ENCODE peak calls at places on chromosomes 3 and 15, in nine cellular contexts. One of them, this sample, is unnamed.

GRCh38 chr3:47617061-47618010 is 38.7 kb upstream of the CSPG5 start:
- DNase-seq in ureter: no peak
- DNase-seq in SHP77: no peak
- DNase-seq in left ventricle myocardium superior: no peak
- DNase-seq in NCI-H1105 treated with DMSO at 0.1 percent for 48 hours: no peak
- DNase-seq in activated effector memory CD4-positive, alpha-beta T cell treated with anti-CD3 and anti-CD28 coated beads, Interleukin-2, amount 50 U/mL, for 16 hours: no peak
- DNase-seq in AG08396: peak; percentile 7
- DNase-seq in activated CD8-positive, alpha-beta memory T cell treated with anti-CD3 and anti-CD28 coated beads for 24 hours: no peak
- DNase-seq in nephron progenitor cell: no peak
- DNase-seq in this sample: no peak

GRCh38 chr15:49904296-49904695 is 214.7 kb downstream of the ATP8B4 start:
- DNase-seq in ureter: no peak
- DNase-seq in SHP77: no peak
- DNase-seq in left ventricle myocardium superior: no peak
- DNase-seq in NCI-H1105 treated with DMSO at 0.1 percent for 48 hours: no peak
- DNase-seq in activated effector memory CD4-positive, alpha-beta T cell treated with anti-CD3 and anti-CD28 coated beads, Interleukin-2, amount 50 U/mL, for 16 hours: no peak
- DNase-seq in AG08396: no peak
- DNase-seq in activated CD8-positive, alpha-beta memory T cell treated with anti-CD3 and anti-CD28 coated beads for 24 hours: no peak
- DNase-seq in nephron progenitor cell: no peak
- DNase-seq in this sample: no peak

GRCh38 chr3:193149998-193150397 is 91.0 kb upstream of the PLAAT1 start:
- DNase-seq in ureter: no peak
- DNase-seq in SHP77: no peak
- DNase-seq in left ventricle myocardium superior: no peak
- DNase-seq in NCI-H1105 treated with DMSO at 0.1 percent for 48 hours: no peak
- DNase-seq in activated effector memory CD4-positive, alpha-beta T cell treated with anti-CD3 and anti-CD28 coated beads, Interleukin-2, amount 50 U/mL, for 16 hours: no peak
- DNase-seq in AG08396: no peak
- DNase-seq in activated CD8-positive, alpha-beta memory T cell treated with anti-CD3 and anti-CD28 coated beads for 24 hours: no peak
- DNase-seq in nephron progenitor cell: no peak
- DNase-seq in this sample: no peak

GRCh38 chr3:145219355-145220196 is 941.4 kb downstream of the PLOD2 start:
- DNase-seq in ureter: no peak
- DNase-seq in SHP77: no peak
- DNase-seq in left ventricle myocardium superior: no peak
- DNase-seq in NCI-H1105 treated with DMSO at 0.1 percent for 48 hours: peak; percentile 50
- DNase-seq in activated effector memory CD4-positive, alpha-beta T cell treated with anti-CD3 and anti-CD28 coated beads, Interleukin-2, amount 50 U/mL, for 16 hours: no peak
- DNase-seq in AG08396: no peak
- DNase-seq in activated CD8-positive, alpha-beta memory T cell treated with anti-CD3 and anti-CD28 coated beads for 24 hours: no peak
- DNase-seq in nephron progenitor cell: no peak
- DNase-seq in this sample: no peak

GRCh38 chr3:122245513-122246174 is 62.2 kb downstream of the CASR start:
- DNase-seq in ureter: no peak
- DNase-seq in SHP77: no peak
- DNase-seq in left ventricle myocardium superior: no peak
- DNase-seq in NCI-H1105 treated with DMSO at 0.1 percent for 48 hours: no peak
- DNase-seq in activated effector memory CD4-positive, alpha-beta T cell treated with anti-CD3 and anti-CD28 coated beads, Interleukin-2, amount 50 U/mL, for 16 hours: no peak
- DNase-seq in AG08396: peak; percentile 50
- DNase-seq in activated CD8-positive, alpha-beta memory T cell treated with anti-CD3 and anti-CD28 coated beads for 24 hours: no peak
- DNase-seq in nephron progenitor cell: no peak
- DNase-seq in this sample: no peak

GRCh38 chr3:179882322-179882721 is 154.4 kb downstream of the PEX5L start:
- DNase-seq in ureter: no peak
- DNase-seq in SHP77: no peak
- DNase-seq in left ventricle myocardium superior: no peak
- DNase-seq in NCI-H1105 treated with DMSO at 0.1 percent for 48 hours: peak; percentile 45
- DNase-seq in activated effector memory CD4-positive, alpha-beta T cell treated with anti-CD3 and anti-CD28 coated beads, Interleukin-2, amount 50 U/mL, for 16 hours: no peak
- DNase-seq in AG08396: no peak
- DNase-seq in activated CD8-positive, alpha-beta memory T cell treated with anti-CD3 and anti-CD28 coated beads for 24 hours: no peak
- DNase-seq in nephron progenitor cell: no peak
- DNase-seq in this sample: no peak

GRCh38 chr3:197317250-197317963 is 19.0 kb upstream of the DLG1 start:
- DNase-seq in ureter: no peak
- DNase-seq in SHP77: no peak
- DNase-seq in left ventricle myocardium superior: peak; percentile 39
- DNase-seq in NCI-H1105 treated with DMSO at 0.1 percent for 48 hours: no peak
- DNase-seq in activated effector memory CD4-positive, alpha-beta T cell treated with anti-CD3 and anti-CD28 coated beads, Interleukin-2, amount 50 U/mL, for 16 hours: no peak
- DNase-seq in AG08396: peak; percentile 35
- DNase-seq in activated CD8-positive, alpha-beta memory T cell treated with anti-CD3 and anti-CD28 coated beads for 24 hours: no peak
- DNase-seq in nephron progenitor cell: no peak
- DNase-seq in this sample: no peak

GRCh38 chr15:44692659-44693058 is 18.5 kb downstream of the PATL2 start:
- DNase-seq in ureter: no peak
- DNase-seq in SHP77: no peak
- DNase-seq in left ventricle myocardium superior: no peak
- DNase-seq in NCI-H1105 treated with DMSO at 0.1 percent for 48 hours: no peak
- DNase-seq in activated effector memory CD4-positive, alpha-beta T cell treated with anti-CD3 and anti-CD28 coated beads, Interleukin-2, amount 50 U/mL, for 16 hours: no peak
- DNase-seq in AG08396: no peak
- DNase-seq in activated CD8-positive, alpha-beta memory T cell treated with anti-CD3 and anti-CD28 coated beads for 24 hours: no peak
- DNase-seq in nephron progenitor cell: no peak
- DNase-seq in this sample: no peak

GRCh38 chr15:81729340-81729739 is 316.5 kb downstream of the MEX3B start:
- DNase-seq in ureter: no peak
- DNase-seq in SHP77: no peak
- DNase-seq in left ventricle myocardium superior: no peak
- DNase-seq in NCI-H1105 treated with DMSO at 0.1 percent for 48 hours: no peak
- DNase-seq in activated effector memory CD4-positive, alpha-beta T cell treated with anti-CD3 and anti-CD28 coated beads, Interleukin-2, amount 50 U/mL, for 16 hours: no peak
- DNase-seq in AG08396: no peak
- DNase-seq in activated CD8-positive, alpha-beta memory T cell treated with anti-CD3 and anti-CD28 coated beads for 24 hours: no peak
- DNase-seq in nephron progenitor cell: no peak
- DNase-seq in this sample: no peak

This sample was measured in kidney.